ENCODE peak calls at places on chromosome 1, in six cellular contexts. L, Z, U, T, X and D are unnamed samples.

GRCh38 chr1:205493241-205494085 is 11.0 kb upstream of the CDK18 start:
- DNase-seq in U (no peak), Z (no peak), L (peak; percentile 83), X (peak; percentile 70), T (peak; percentile 65), D (peak; percentile 10)

GRCh38 chr1:205907794-205908193 is 35.5 kb downstream of the SLC26A9 start:
- DNase-seq in Z (peak; percentile 10), X (no peak), T (no peak), U (no peak), L (peak; percentile 61), D (peak; percentile 21)

GRCh38 chr1:76291186-76291585 is 216.6 kb downstream of the ST6GALNAC3 start:
- DNase-seq in T (no peak), Z (no peak), X (no peak), U (no peak), L (no peak), D (no peak)

GRCh38 chr1:24557711-24558121 is 1.8 kb downstream of the NCMAP start:
- DNase-seq in L (no peak), X (no peak), T (no peak), U (no peak), Z (peak; percentile 60), D (no peak)

GRCh38 chr1:46401514-46401913 is 7.4 kb downstream of the FAAH start:
- DNase-seq in U (no peak), L (peak; percentile 16), T (no peak), X (no peak), Z (no peak), D (no peak)

GRCh38 chr1:165324050-165324449 is 32.5 kb downstream of the LMX1A start:
- DNase-seq in L (no peak), T (no peak), U (no peak), Z (no peak), X (no peak), D (no peak)

GRCh38 chr1:115186871-115187270 is 97.6 kb upstream of the TSPAN2 start:
- DNase-seq in U (no peak), L (no peak), Z (no peak), T (no peak), X (no peak), D (no peak)

GRCh38 chr1:226882187-226882586 is 11.8 kb downstream of the PSEN2 start:
- DNase-seq in T (no peak), Z (no peak), L (no peak), U (no peak), X (no peak), D (no peak)

GRCh38 chr1:33655496-33655895 is 183.1 kb downstream of the ZSCAN20 start:
- DNase-seq in T (no peak), Z (no peak), U (no peak), L (no peak), X (no peak), D (no peak)

GRCh38 chr1:56688522-56689026 is 43.5 kb downstream of the PRKAA2 start:
- DNase-seq in Z (no peak), T (peak; percentile 91), X (no peak), U (no peak), L (peak; percentile 65), D (no peak)

GRCh38 chr1:221457706-221458429 is 284.0 kb downstream of the DUSP10 start:
- DNase-seq in L (no peak), Z (no peak), T (no peak), X (no peak), U (no peak), D (no peak)

GRCh38 chr1:109782927-109783326 is 19.2 kb upstream of the EPS8L3 start:
- DNase-seq in U (no peak), T (no peak), X (no peak), Z (no peak), L (no peak), D (no peak)

GRCh38 chr1:154819628-154820590 is 50.2 kb downstream of the KCNN3 start:
- DNase-seq in X (peak; percentile 60), T (no peak), U (no peak), L (peak; percentile 23), Z (peak; percentile 65), D (no peak)

GRCh38 chr1:228414511-228415211 is 2.0 kb downstream of the TRIM17 start:
- DNase-seq in Z (no peak), X (no peak), U (no peak), T (no peak), L (no peak), D (no peak)

GRCh38 chr1:71737768-71738167 is 544.6 kb downstream of the NEGR1 start:
- DNase-seq in T (no peak), Z (no peak), L (no peak), U (no peak), X (no peak), D (no peak)

GRCh38 chr1:165481820-165482532 is 37.0 kb upstream of the RXRG start:
- DNase-seq in Z (no peak), T (peak; percentile 70), U (no peak), X (peak; percentile 36), L (peak; percentile 81), D (peak; percentile 69)

GRCh38 chr1:220528049-220528678 is at the start of gene MARK1:
- DNase-seq in L (peak; percentile 13), U (peak; percentile 17), Z (no peak), X (peak; percentile 5), T (no peak), D (no peak)

GRCh38 chr1:93844262-93845045 is 34.6 kb downstream of the DNTTIP2 start:
- DNase-seq in U (no peak), Z (peak; percentile 83), X (peak; percentile 81), L (peak; percentile 94), T (no peak), D (no peak)

GRCh38 chr1:159964144-159964543 is 10.1 kb upstream of the SLAMF9 start:
- DNase-seq in X (no peak), U (no peak), L (no peak), Z (no peak), T (no peak), D (no peak)

GRCh38 chr1:21280011-21280471 is 10.2 kb downstream of the ECE1 start:
- DNase-seq in L (no peak), X (peak; percentile 29), U (no peak), T (no peak), Z (no peak), D (no peak)
- H3K4me3 ChIP-seq in L (no peak overlapping the region), X (no peak overlapping the region), U (no peak overlapping the region), T (no peak overlapping the region), Z (no peak overlapping the region), D (no peak overlapping the region)

GRCh38 chr1:39729030-39729429 is 9.7 kb upstream of the PPIE start:
- DNase-seq in L (no peak), T (no peak), X (no peak), U (no peak), Z (no peak), D (no peak)
- TF ChIP-seq CTCF in L (no peak), T (no peak), X (no peak), U (no peak), Z (no peak), D (no peak)

GRCh38 chr1:2020310-2020655 is 1.1 kb downstream of the GABRD start:
- DNase-seq in T (no peak), U (no peak), X (no peak), Z (no peak), L (no peak), D (no peak)
- H3K4me3 ChIP-seq in T (no peak overlapping the region), U (no peak overlapping the region), X (no peak overlapping the region), Z (no peak overlapping the region), L (no peak overlapping the region), D (no peak overlapping the region)

GRCh38 chr1:17881761-17882160 is 126.6 kb downstream of the ACTL8 start:
- DNase-seq in U (no peak), T (no peak), Z (no peak), X (no peak), L (no peak), D (no peak)
- TF ChIP-seq CTCF in U (no peak), T (peak; percentile 20), Z (no peak), X (no peak), L (no peak), D (no peak)

DNA sequence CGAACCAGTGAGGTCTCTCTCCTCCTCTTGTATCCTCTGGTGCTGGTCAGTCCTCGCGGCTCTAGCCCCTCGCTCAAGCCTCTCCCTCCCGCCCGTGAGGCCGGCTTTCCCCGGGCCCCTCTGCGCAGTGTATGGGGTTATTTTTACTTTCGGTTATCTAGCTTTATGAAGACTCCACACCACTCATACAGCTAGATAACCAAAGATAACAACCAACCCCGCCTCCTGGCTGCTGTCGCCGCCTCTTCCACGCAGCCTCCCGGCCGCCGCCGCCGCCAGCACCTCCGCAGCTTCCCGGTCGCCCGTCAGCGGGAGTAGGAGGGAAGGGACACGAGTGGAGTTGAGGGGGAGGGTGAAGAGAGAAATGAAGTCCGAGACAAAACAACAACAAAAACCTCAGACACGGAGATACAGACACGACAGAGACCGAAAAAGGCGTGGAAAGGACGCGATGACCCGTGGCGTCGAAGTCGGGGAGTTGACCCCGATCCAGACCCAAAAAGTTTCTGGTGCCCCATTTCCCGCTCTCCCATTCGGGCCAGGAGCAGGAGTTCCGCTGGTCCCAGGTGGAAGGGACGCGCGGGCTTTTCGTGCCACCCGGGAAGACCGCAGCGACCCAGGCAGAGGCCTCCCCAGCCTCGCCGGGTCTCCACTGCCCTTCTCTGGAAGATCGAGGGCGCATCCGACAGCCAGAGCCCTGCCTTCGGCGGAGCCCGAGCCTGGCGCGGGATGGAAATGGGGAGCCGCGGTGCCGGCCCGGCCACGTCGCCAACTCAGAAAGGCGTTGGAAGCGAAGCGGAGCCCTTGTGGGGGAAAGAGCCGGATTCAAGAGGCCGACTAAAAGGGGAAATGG is 51.4 kb downstream of the RHBG start:
- DNase-seq in Z (no peak), X (no peak), L (no peak), U (no peak), T (no peak), D (no peak)
- H3K4me3 ChIP-seq in Z (peak overlapping the region; percentile 18), X (no peak overlapping the region), L (no peak overlapping the region), U (peak overlapping the region; percentile 30), T (no peak overlapping the region), D (no peak overlapping the region)